ENCODE peak calls at places on chromosomes 5 and 9, in four cellular contexts. O, B, X and S are unnamed samples.
A peak's percentile ranks its signal among the peaks of the same experiment; 100 is the strongest.

GRCh38 chr5:126694403-126694802 is 82.5 kb upstream of the LMNB1 start:
- DNase-seq in O (peak; percentile 20), X (no peak), B (peak; percentile 71), S (no peak)

GRCh38 chr9:72467766-72468738 is 53.4 kb upstream of the TMC1 start:
- DNase-seq in X (no peak), O (no peak), B (no peak), S (no peak)

GRCh38 chr5:7824995-7825394 is 25.9 kb downstream of the CFAP90 start:
- DNase-seq in B (no peak), O (no peak), X (no peak), S (no peak)

GRCh38 chr9:18890372-18890771 is 142.6 kb downstream of the SAXO1 start:
- DNase-seq in B (peak; percentile 12), O (peak; percentile 47), X (no peak), S (peak; percentile 67)

GRCh38 chr5:101969752-101970151 is 326.3 kb downstream of the SLCO4C1 start:
- DNase-seq in O (no peak), X (no peak), B (no peak), S (no peak)

GRCh38 chr9:131094622-131095021 is 1.7 kb upstream of the AIF1L start:
- DNase-seq in X (no peak), O (peak; percentile 59), B (peak; percentile 38), S (peak; percentile 46)

GRCh38 chr5:103860327-103860726 is 297.7 kb upstream of the NUDT12 start:
- DNase-seq in O (no peak), X (no peak), B (no peak), S (no peak)

GRCh38 chr9:37327553-37327952 is 94.9 kb upstream of the GRHPR start:
- DNase-seq in X (no peak), B (no peak), O (no peak), S (no peak)

GRCh38 chr9:120152295-120152694 is 427.7 kb downstream of the CDK5RAP2 start:
- DNase-seq in X (peak; percentile 90), O (no peak), B (no peak), S (no peak)

GRCh38 chr9:114355821-114356220 is 26.2 kb downstream of the ORM2 start:
- DNase-seq in X (no peak), B (no peak), O (no peak), S (no peak)

GRCh38 chr9:112142420-112142819 is 32.7 kb downstream of the SUSD1 start:
- DNase-seq in B (no peak), X (no peak), O (no peak), S (no peak)

GRCh38 chr9:133189826-133190225 is 19.2 kb downstream of the OBP2B start:
- DNase-seq in O (no peak), B (no peak), X (no peak), S (no peak)

GRCh38 chr9:71144495-71144894 is 23.1 kb upstream of the TRPM3 start:
- DNase-seq in O (no peak), X (no peak), B (no peak), S (no peak)

GRCh38 chr9:104927912-104928740 is at the start of gene ABCA1:
- DNase-seq in X (no peak), B (no peak), O (peak; percentile 86), S (peak; percentile 77)

GRCh38 chr5:73812457-73812856 is 186.5 kb downstream of the ARHGEF28 start:
- DNase-seq in B (no peak), O (peak; percentile 7), X (no peak), S (no peak)

GRCh38 chr5:67640011-67640410 is 443.4 kb upstream of the CD180 start:
- DNase-seq in X (no peak), B (no peak), O (no peak), S (no peak)

GRCh38 chr5:6950250-6950649 is 237.0 kb downstream of the TENT4A start:
- DNase-seq in O (peak; percentile 3), B (no peak), X (no peak), S (no peak)